ENCODE peak calls at places on chromosomes 4 and X, in four cellular contexts. L is astrocyte, M is ureter, G is WTC11. A is an unnamed sample.
A peak's percentile ranks its signal among the peaks of the same experiment; 100 is the strongest.

GRCh38 chrX:137236837-137237236 is 203.0 kb upstream of the GPR101 start:
- DNase-seq in L (no peak), M (no peak), G (no peak), A (no peak)

GRCh38 chr4:159460408-159460807 is 357.5 kb downstream of the RAPGEF2 start:
- DNase-seq in L (peak; percentile 14), M (no peak), G (no peak), A (no peak)

GRCh38 chr4:26343041-26343403 is 22.2 kb downstream of the RBPJ start:
- DNase-seq in L (peak; percentile 66), M (no peak), G (no peak), A (no peak)

GRCh38 chr4:159142254-159142653 is 39.4 kb downstream of the RAPGEF2 start:
- DNase-seq in L (peak; percentile 41), M (no peak), G (no peak), A (no peak)

GRCh38 chr4:158949094-158949493 is 153.8 kb upstream of the RAPGEF2 start:
- DNase-seq in L (peak; percentile 47), M (no peak), G (no peak), A (peak; percentile 62)

GRCh38 chr4:131509521-131509920 is 1639.6 kb upstream of the PCDH10 start:
- DNase-seq in L (peak; percentile 41), M (no peak), G (no peak), A (no peak)

GRCh38 chr4:52588771-52589591 is 70.1 kb downstream of the USP46 start:
- DNase-seq in L (peak; percentile 96), M (no peak), G (no peak), A (peak; percentile 70)

GRCh38 chr4:8272472-8273428 is 3.2 kb downstream of the HTRA3 start:
- DNase-seq in L (no peak), M (no peak), G (no peak), A (no peak)

GRCh38 chr4:72031868-72032619 is at the start of gene NPFFR2:
- DNase-seq in L (peak; percentile 51), M (peak; percentile 45), G (peak; percentile 78), A (no peak)

GRCh38 chr4:137892134-137892533 is 350.0 kb downstream of the SLC7A11 start:
- DNase-seq in L (peak; percentile 3), M (no peak), G (no peak), A (peak; percentile 69)

GRCh38 chr4:24032371-24032989 is 142.6 kb upstream of the PPARGC1A start:
- DNase-seq in L (no peak), M (no peak), G (peak; percentile 16), A (peak; percentile 32)

GRCh38 chrX:14837155-14837554 is 35.7 kb downstream of the FANCB start:
- DNase-seq in L (no peak), M (no peak), G (no peak), A (no peak)

GRCh38 chrX:104166735-104167436 is 633 bp downstream of the FAM199X start:
- DNase-seq in L (no peak), M (no peak), G (peak; percentile 9), A (peak; percentile 3)

GRCh38 chr4:21768349-21769310 is 179.9 kb downstream of the KCNIP4 start:
- DNase-seq in L (peak; percentile 30), M (no peak), G (no peak), A (peak; percentile 73)

GRCh38 chrX:13470680-13470967 is 98.8 kb upstream of the EGFL6 start:
- DNase-seq in L (no peak), M (no peak), G (no peak), A (no peak)

GRCh38 chrX:107025538-107025937 is 25.5 kb upstream of the MORC4 start:
- DNase-seq in L (peak; percentile 2), M (no peak), G (no peak), A (peak; percentile 20)